ENCODE peak calls at places on chromosomes 7 and 10, in four cellular contexts. One of them, this sample, is unnamed.

GRCh38 chr10:97843296-97843671 is 6.4 kb upstream of the GOLGA7B start:
- DNase-seq in GM12878: no peak
- DNase-seq in HepG2: no peak
- DNase-seq in H1: no peak
- DNase-seq in this sample: no peak

GRCh38 chr7:133846203-133846945 is 280.8 kb upstream of the LRGUK start:
- DNase-seq in GM12878: no peak
- DNase-seq in HepG2: no peak
- DNase-seq in H1: no peak
- DNase-seq in this sample: no peak

GRCh38 chr7:135939268-135939667 is 37.9 kb downstream of the MTPN start:
- DNase-seq in GM12878: no peak
- DNase-seq in HepG2: no peak
- DNase-seq in H1: no peak
- DNase-seq in this sample: no peak

GRCh38 chr10:123009105-123009805 is 449 bp downstream of the ACADSB start:
- DNase-seq in GM12878: no peak
- DNase-seq in HepG2: no peak
- DNase-seq in H1: no peak
- DNase-seq in this sample: no peak

GRCh38 chr10:15703167-15703880 is 16.4 kb downstream of the ITGA8 start:
- DNase-seq in GM12878: no peak
- DNase-seq in HepG2: no peak
- DNase-seq in H1: no peak
- DNase-seq in this sample: no peak

GRCh38 chr7:129338450-129338849 is 95.8 kb upstream of the STRIP2 start:
- DNase-seq in GM12878: no peak
- DNase-seq in HepG2: no peak
- DNase-seq in H1: no peak
- DNase-seq in this sample: no peak

GRCh38 chr10:24255115-24255895 is 46.4 kb downstream of the KIAA1217 start:
- DNase-seq in GM12878: no peak
- DNase-seq in HepG2: no peak
- DNase-seq in H1: peak
- DNase-seq in this sample: peak

GRCh38 chr7:138008588-138009349 is 6.9 kb upstream of the CREB3L2 start:
- DNase-seq in GM12878: no peak
- DNase-seq in HepG2: peak
- DNase-seq in H1: no peak
- DNase-seq in this sample: peak

GRCh38 chr10:36171546-36171945 is 529.5 kb upstream of the FZD8 start:
- DNase-seq in GM12878: no peak
- DNase-seq in HepG2: no peak
- DNase-seq in H1: no peak
- DNase-seq in this sample: no peak

GRCh38 chr7:109322833-109323232 is 753.2 kb downstream of the DNAJB9 start:
- DNase-seq in GM12878: no peak
- DNase-seq in HepG2: no peak
- DNase-seq in H1: no peak
- DNase-seq in this sample: no peak

GRCh38 chr7:151725844-151726770 is 150.8 kb downstream of the PRKAG2 start:
- DNase-seq in GM12878: no peak
- DNase-seq in HepG2: no peak
- DNase-seq in H1: no peak
- DNase-seq in this sample: no peak

GRCh38 chr10:23198610-23198939 is 6.5 kb downstream of the PTF1A start:
- DNase-seq in GM12878: no peak
- DNase-seq in HepG2: no peak
- DNase-seq in H1: no peak
- DNase-seq in this sample: no peak

GRCh38 chr7:78437118-78437517 is 638.5 kb downstream of the PHTF2 start:
- DNase-seq in GM12878: no peak
- DNase-seq in HepG2: peak
- DNase-seq in H1: no peak
- DNase-seq in this sample: no peak

GRCh38 chr7:99019523-99020412 is 124.1 kb downstream of the SMURF1 start:
- DNase-seq in GM12878: no peak
- DNase-seq in HepG2: no peak
- DNase-seq in H1: no peak
- DNase-seq in this sample: no peak

GRCh38 chr7:64874562-64875250 is 28.4 kb upstream of the ZNF273 start:
- DNase-seq in GM12878: no peak
- DNase-seq in HepG2: no peak
- DNase-seq in H1: no peak
- DNase-seq in this sample: no peak

GRCh38 chr10:131650771-131651673 is 249.8 kb upstream of the PPP2R2D start:
- DNase-seq in GM12878: no peak
- DNase-seq in HepG2: no peak
- DNase-seq in H1: no peak
- DNase-seq in this sample: peak

GRCh38 chr7:105003875-105004510 is 10.0 kb upstream of the KMT2E start:
- DNase-seq in GM12878: no peak
- DNase-seq in HepG2: no peak
- DNase-seq in H1: no peak
- DNase-seq in this sample: no peak

GRCh38 chr7:105001652-105002184 is 12.3 kb upstream of the KMT2E start:
- DNase-seq in GM12878: no peak
- DNase-seq in HepG2: no peak
- DNase-seq in H1: no peak
- DNase-seq in this sample: no peak

GRCh38 chr7:105000927-105001336 is 13.1 kb upstream of the KMT2E start:
- DNase-seq in GM12878: no peak
- DNase-seq in HepG2: no peak
- DNase-seq in H1: no peak
- DNase-seq in this sample: no peak

GRCh38 chr7:105000190-105000589 is 13.8 kb upstream of the KMT2E start:
- DNase-seq in GM12878: no peak
- DNase-seq in HepG2: no peak
- DNase-seq in H1: no peak
- DNase-seq in this sample: no peak

DNA sequence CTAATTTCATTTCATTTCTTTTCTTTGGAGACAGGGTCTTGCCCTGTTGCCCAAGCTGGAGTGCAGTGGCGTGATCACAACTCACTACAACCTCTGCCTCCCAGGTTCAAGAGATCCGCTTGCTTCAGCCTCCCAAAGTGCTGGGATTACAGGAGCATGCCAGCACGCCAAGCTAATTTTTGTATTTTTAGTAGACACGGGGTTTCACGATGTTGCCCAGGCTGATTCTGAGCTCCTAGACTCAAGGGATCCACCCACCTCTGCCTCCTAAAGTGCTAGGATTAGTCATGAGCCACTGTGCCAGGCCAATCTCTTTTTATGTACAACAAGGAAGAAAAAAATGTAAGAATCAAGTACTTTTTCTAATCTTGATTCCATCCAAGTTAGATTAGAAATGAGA is 10.7 kb upstream of the KMT2E start:
- DNase-seq in GM12878: no peak
- DNase-seq in HepG2: no peak
- DNase-seq in H1: no peak
- DNase-seq in this sample: no peak
- TF ChIP-seq ZNF274 in GM12878: no peak
- TF ChIP-seq ZNF274 in HepG2: no peak
- TF ChIP-seq ZNF274 in H1: no peak
- TF ChIP-seq ZNF274 in this sample: no peak

GRCh38 chr7:142854505-142855400 is at the start of gene EPHB6:
- DNase-seq in GM12878: no peak
- DNase-seq in HepG2: no peak
- DNase-seq in H1: no peak
- DNase-seq in this sample: peak
- TF ChIP-seq SUZ12 in GM12878: peak
- TF ChIP-seq SUZ12 in HepG2: no peak
- TF ChIP-seq SUZ12 in H1: no peak
- TF ChIP-seq SUZ12 in this sample: no peak

DNA sequence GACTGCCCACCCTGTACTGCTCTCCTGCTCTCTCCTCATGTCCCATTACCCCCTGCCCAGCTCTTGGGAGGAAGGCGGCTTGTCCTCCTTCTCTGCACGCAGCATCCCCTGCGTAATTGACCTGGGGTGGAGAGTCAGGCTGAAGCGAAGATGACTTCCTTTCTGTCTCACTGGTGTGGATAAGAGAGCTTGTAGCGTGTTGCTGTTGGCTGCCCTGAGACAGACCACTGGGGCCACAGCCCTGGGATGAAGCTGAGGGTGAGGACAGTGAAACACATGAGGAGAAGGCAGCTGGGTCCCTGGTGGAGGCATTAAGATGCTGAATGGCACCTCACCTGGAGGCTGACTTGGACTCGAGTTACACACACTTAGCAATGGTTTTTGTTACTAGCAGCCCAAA is 310.3 kb upstream of the ZNF32 start:
- DNase-seq in GM12878: no peak
- DNase-seq in HepG2: no peak
- DNase-seq in H1: no peak
- DNase-seq in this sample: no peak
- TF ChIP-seq ZNF274 in GM12878: no peak
- TF ChIP-seq ZNF274 in HepG2: no peak
- TF ChIP-seq ZNF274 in H1: no peak
- TF ChIP-seq ZNF274 in this sample: no peak

GRCh38 chr7:96800824-96801223 is 91.2 kb upstream of the SEM1 start:
- DNase-seq in GM12878: no peak
- DNase-seq in HepG2: peak
- DNase-seq in H1: no peak
- DNase-seq in this sample: no peak
- TF ChIP-seq SUZ12 in GM12878: no peak
- TF ChIP-seq SUZ12 in HepG2: no peak
- TF ChIP-seq SUZ12 in H1: no peak
- TF ChIP-seq SUZ12 in this sample: no peak

DNA sequence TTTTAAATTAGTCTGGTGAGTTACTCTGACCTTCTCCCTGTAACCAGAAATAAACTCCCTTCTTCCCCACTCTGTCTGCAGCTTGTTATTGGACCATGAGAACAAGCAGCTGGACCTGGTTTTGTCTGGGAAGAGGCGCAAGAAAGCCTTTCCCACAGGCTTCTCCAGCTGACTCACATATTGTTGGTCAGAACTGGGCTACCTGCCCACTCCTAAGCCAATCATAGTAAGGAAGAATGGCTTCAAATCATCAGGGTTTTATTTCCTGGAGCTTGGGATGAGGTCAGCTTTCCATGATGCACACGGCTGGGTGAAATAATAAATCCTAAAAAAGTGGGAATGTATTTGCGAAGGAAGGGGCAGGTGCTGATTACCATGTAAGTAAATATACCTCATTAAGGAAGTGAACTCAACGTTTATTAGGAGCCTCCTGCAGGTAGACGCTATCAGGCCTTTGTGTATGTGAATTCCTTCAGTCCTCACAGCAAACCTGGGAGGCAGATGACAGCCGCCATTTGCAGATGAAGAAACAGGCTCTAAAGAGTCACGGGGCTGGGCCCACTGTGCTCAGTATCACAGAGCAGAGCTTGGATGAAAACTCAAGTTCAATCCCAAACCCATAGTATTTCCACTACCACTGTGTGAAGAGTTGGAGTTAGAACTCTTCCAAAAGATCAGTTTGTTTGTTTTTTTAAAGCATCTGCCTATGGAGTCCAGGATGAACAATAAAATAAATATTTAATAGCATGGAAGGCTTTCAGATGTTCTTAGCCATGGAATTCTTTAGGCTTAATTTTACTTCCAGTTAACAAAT is 32.7 kb downstream of the IL15RA start:
- DNase-seq in GM12878: no peak
- DNase-seq in HepG2: no peak
- DNase-seq in H1: no peak
- DNase-seq in this sample: no peak
- TF ChIP-seq ZNF274 in GM12878: no peak
- TF ChIP-seq ZNF274 in HepG2: no peak
- TF ChIP-seq ZNF274 in H1: no peak
- TF ChIP-seq ZNF274 in this sample: no peak

This sample was measured in NT2/D1.